ENCODE peak calls at places on chromosomes 12 and 14, in six cellular contexts. K is right lobe of liver; L is fibroblast of lung; C is psoas muscle; E is CD4-positive, alpha-beta memory T cell; R is mucosa of descending colon. Z is an unnamed sample. For H3K4me1 and H3K36me3, the result is how much of the 10 kb centered on the place peaks cover.

GRCh38 chr14:92692822-92693226 is 55.6 kb downstream of the LGMN start:
- DNase-seq in K (peak), L (peak), C (peak), E (peak), R (peak), Z (peak)

GRCh38 chr14:89000007-89000942 is 175.8 kb downstream of the TTC8 start:
- DNase-seq in K (no peak), L (peak), C (peak), E (no peak), R (peak), Z (peak)

GRCh38 chr12:59005195-59005961 is 85.1 kb upstream of the LRIG3 start:
- DNase-seq in K (no peak), L (peak), C (no peak), E (no peak), R (no peak), Z (no peak)

GRCh38 chr14:88005050-88005481 is at the start of gene GPR65:
- DNase-seq in K (no peak), L (no peak), C (no peak), E (peak), R (no peak), Z (no peak)

GRCh38 chr12:29559194-29559593 is 61.7 kb upstream of the OVCH1 start:
- DNase-seq in K (no peak), L (no peak), C (no peak), E (no peak), R (no peak), Z (no peak)

GRCh38 chr12:130705174-130705880 is 10.8 kb downstream of the RIMBP2 start:
- DNase-seq in K (no peak), L (no peak), C (no peak), E (no peak), R (no peak), Z (no peak)

GRCh38 chr12:76028649-76029277 is 2.8 kb downstream of the PHLDA1 start:
- DNase-seq in K (no peak), L (no peak), C (no peak), E (no peak), R (no peak), Z (no peak)

GRCh38 chr12:67193705-67194104 is 75.5 kb upstream of the CAND1 start:
- DNase-seq in K (no peak), L (peak), C (no peak), E (no peak), R (no peak), Z (no peak)

GRCh38 chr12:93363854-93364297 is 13.8 kb upstream of the NUDT4 start:
- DNase-seq in K (no peak), L (peak), C (no peak), E (peak), R (no peak), Z (no peak)

DNA sequence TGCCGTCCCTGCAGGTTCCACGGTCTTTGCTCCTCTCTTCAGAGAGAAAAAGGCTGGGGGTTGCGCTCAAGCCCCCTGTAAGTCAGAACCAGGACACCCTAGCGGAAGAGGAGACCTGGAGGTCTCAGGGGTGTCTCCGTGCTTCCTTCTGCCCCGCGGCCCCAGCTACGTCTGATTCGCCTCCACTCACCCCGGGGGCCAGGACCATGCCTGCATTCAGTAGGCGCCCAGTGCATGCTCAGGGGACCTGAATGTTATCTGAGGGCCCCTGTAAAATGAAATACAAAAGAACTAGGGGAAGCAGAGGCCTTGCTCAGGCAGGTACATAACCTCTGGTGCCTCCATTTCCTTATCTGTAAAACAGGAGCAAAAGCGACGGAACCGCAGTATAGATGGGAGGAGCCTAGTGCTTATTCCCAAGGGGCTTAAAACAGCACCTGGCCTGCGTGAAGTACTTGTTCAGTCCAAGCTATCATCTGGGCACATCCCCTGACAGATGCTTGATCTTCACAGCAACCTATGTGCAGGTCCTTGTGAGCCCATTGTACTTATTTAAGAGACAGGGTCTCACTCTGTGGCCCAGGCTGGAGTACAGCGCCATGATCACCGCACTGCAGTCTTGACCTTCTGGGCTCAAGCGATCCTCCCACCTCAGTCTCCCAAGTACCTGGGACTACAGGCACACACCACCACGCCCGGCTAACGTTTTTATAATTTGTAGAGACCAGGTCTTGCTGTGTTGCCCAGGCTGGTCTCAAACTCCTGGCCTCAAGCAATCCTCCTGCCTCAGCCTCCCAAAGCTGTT is 110.3 kb upstream of the NCOR2 start:
- DNase-seq in K (no peak), L (no peak), C (no peak), E (no peak), R (no peak), Z (no peak)
- H3K4me1 ChIP-seq in K (under half), L (under half), C (under half), E (under half), R (under half), Z (half or more)

GRCh38 chr12:53064613-53065415 is 14.4 kb downstream of the SPRYD3 start:
- DNase-seq in K (no peak), L (no peak), C (peak), E (no peak), R (peak), Z (no peak)
- H3K36me3 ChIP-seq in K (under half), L (under half), C (half or more), E (under half), R (under half), Z (half or more)

GRCh38 chr14:24240110-24240918 is 2.1 kb downstream of the TINF2 start:
- DNase-seq in K (peak), L (no peak), C (no peak), E (no peak), R (no peak), Z (no peak)
- H3K4me1 ChIP-seq in K (under half), L (under half), C (half or more), E (under half), R (under half), Z (under half)

GRCh38 chr14:68893566-68893965 is 85.5 kb downstream of the ACTN1 start:
- DNase-seq in K (no peak), L (no peak), C (no peak), E (no peak), R (no peak), Z (no peak)
- H3K36me3 ChIP-seq in K (half or more), L (under half), C (under half), E (under half), R (under half), Z (half or more)

DNA sequence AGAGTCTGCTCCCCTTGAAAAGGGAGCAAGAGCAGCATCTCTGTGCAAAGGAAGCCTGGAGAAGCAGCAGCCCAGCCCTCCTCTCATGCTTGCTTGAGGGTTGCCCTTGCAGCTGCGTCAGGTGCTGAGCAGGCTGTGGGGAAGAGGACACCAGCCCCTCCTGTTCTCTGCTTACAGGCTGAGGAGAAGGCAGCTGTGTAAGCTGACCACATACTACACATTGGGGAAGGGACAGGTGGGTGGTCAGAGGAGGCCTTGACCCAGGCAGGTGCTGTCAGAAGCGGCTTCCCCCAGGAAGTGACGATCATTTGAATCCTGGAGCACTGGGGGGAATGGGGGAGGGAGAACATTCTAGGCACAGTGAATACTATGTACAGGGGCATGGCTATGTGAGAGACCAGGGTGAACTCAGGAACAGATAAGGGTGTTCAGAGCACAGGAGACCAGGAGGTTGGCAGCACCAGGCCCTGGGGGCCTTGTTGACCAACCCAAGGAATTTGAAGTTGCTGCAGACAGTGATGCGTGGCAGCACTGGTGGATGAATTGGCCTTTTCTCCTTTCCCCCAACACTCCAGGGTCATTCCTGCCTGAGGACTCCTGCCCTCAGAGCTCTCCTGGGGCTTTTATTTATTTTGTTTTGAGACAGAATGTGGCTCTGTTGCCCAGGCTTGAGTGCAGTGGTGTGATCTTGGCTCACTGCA is 2.7 kb upstream of the KLC1 start:
- DNase-seq in K (no peak), L (no peak), C (no peak), E (no peak), R (peak), Z (no peak)
- H3K4me1 ChIP-seq in K (under half), L (under half), C (under half), E (half or more), R (under half), Z (half or more)

GRCh38 chr14:51676549-51676948 is 24.8 kb downstream of the FRMD6 start:
- DNase-seq in K (no peak), L (peak), C (no peak), E (no peak), R (no peak), Z (no peak)

GRCh38 chr14:51677276-51677675 is 25.6 kb downstream of the FRMD6 start:
- DNase-seq in K (no peak), L (peak), C (no peak), E (no peak), R (no peak), Z (no peak)

GRCh38 chr14:51668870-51669269 is 17.2 kb downstream of the FRMD6 start:
- DNase-seq in K (no peak), L (peak), C (no peak), E (no peak), R (no peak), Z (no peak)

GRCh38 chr14:51677738-51678137 is 26.0 kb downstream of the FRMD6 start:
- DNase-seq in K (no peak), L (no peak), C (no peak), E (no peak), R (no peak), Z (no peak)

GRCh38 chr14:51674294-51675002 is 22.7 kb downstream of the FRMD6 start:
- DNase-seq in K (no peak), L (peak), C (no peak), E (no peak), R (no peak), Z (no peak)
- H3K36me3 ChIP-seq in K (under half), L (under half), C (under half), E (under half), R (under half), Z (under half)

GRCh38 chr12:132657004-132657727 is 30.0 kb downstream of the POLE start:
- DNase-seq in K (no peak), L (no peak), C (no peak), E (no peak), R (no peak), Z (no peak)

GRCh38 chr12:132658149-132658905 is 28.8 kb downstream of the POLE start:
- DNase-seq in K (no peak), L (no peak), C (no peak), E (no peak), R (no peak), Z (no peak)

GRCh38 chr12:132659146-132659545 is 28.0 kb downstream of the POLE start:
- DNase-seq in K (no peak), L (no peak), C (no peak), E (no peak), R (no peak), Z (no peak)

GRCh38 chr12:132661972-132662371 is 25.2 kb downstream of the POLE start:
- DNase-seq in K (no peak), L (no peak), C (no peak), E (no peak), R (no peak), Z (no peak)

GRCh38 chr12:132660047-132660446 is 27.1 kb downstream of the POLE start:
- DNase-seq in K (no peak), L (no peak), C (no peak), E (no peak), R (no peak), Z (no peak)
- H3K4me1 ChIP-seq in K (under half), L (under half), C (under half), E (under half), R (under half), Z (under half)

GRCh38 chr12:131919051-131919347 is 10.1 kb upstream of the PUS1 start:
- DNase-seq in K (no peak), L (no peak), C (no peak), E (no peak), R (no peak), Z (no peak)
- H3K36me3 ChIP-seq in K (half or more), L (under half), C (half or more), E (under half), R (under half), Z (half or more)

GRCh38 chr14:30034049-30034635 is 106.5 kb upstream of the PRKD1 start:
- DNase-seq in K (no peak), L (peak), C (no peak), E (no peak), R (no peak), Z (no peak)
- H3K4me1 ChIP-seq in K (under half), L (under half), C (under half), E (under half), R (under half), Z (under half)

GRCh38 chr14:96206461-96206860 is 1.8 kb downstream of the BDKRB2 start:
- DNase-seq in K (no peak), L (no peak), C (no peak), E (no peak), R (no peak), Z (no peak)
- H3K36me3 ChIP-seq in K (under half), L (under half), C (under half), E (under half), R (under half), Z (under half)